ENCODE peak calls at places on chromosomes 13 and 19, in six cellular contexts. P, Y, H, E, S and I are unnamed samples. For H3K4me1, the result is how much of the 10 kb centered on the place peaks cover.

GRCh38 chr19:12938536-12939291 is at the start of gene CALR:
- DNase-seq in P (no peak), Y (peak), H (peak), E (no peak), S (no peak), I (no peak)

GRCh38 chr19:1655131-1655981 is 2.9 kb upstream of the TCF3 start:
- DNase-seq in P (no peak), Y (no peak), H (peak), E (no peak), S (no peak), I (no peak)

GRCh38 chr13:33316890-33317289 is 31.3 kb upstream of the STARD13 start:
- DNase-seq in P (no peak), Y (no peak), H (no peak), E (no peak), S (no peak), I (no peak)

GRCh38 chr13:59384154-59384553 is 779.6 kb downstream of the DIAPH3 start:
- DNase-seq in P (no peak), Y (no peak), H (no peak), E (no peak), S (no peak), I (no peak)

GRCh38 chr19:17948967-17949930 is 16.4 kb downstream of the CCDC124 start:
- DNase-seq in P (no peak), Y (no peak), H (peak), E (no peak), S (no peak), I (no peak)

GRCh38 chr19:11138659-11139526 is 16.7 kb downstream of the SPC24 start:
- DNase-seq in P (no peak), Y (peak), H (peak), E (peak), S (peak), I (no peak)

GRCh38 chr13:27415116-27415515 is 9.3 kb upstream of the GTF3A start:
- DNase-seq in P (no peak), Y (no peak), H (no peak), E (no peak), S (no peak), I (no peak)

GRCh38 chr13:98401936-98402335 is 175.0 kb downstream of the STK24 start:
- DNase-seq in P (no peak), Y (no peak), H (no peak), E (no peak), S (no peak), I (no peak)

GRCh38 chr13:98525852-98526512 is 50.9 kb downstream of the STK24 start:
- DNase-seq in P (no peak), Y (no peak), H (no peak), E (no peak), S (no peak), I (no peak)

GRCh38 chr19:38648789-38649304 is 1.4 kb downstream of the ACTN4 start:
- DNase-seq in P (no peak), Y (no peak), H (no peak), E (no peak), S (no peak), I (no peak)

GRCh38 chr19:38647966-38648788 is 728 bp downstream of the ACTN4 start:
- DNase-seq in P (no peak), Y (no peak), H (no peak), E (no peak), S (no peak), I (no peak)

GRCh38 chr19:38650911-38651584 is 3.6 kb downstream of the ACTN4 start:
- DNase-seq in P (no peak), Y (no peak), H (no peak), E (no peak), S (peak), I (no peak)

GRCh38 chr19:38649305-38650179 is 2.1 kb downstream of the ACTN4 start:
- DNase-seq in P (no peak), Y (peak), H (no peak), E (peak), S (peak), I (peak)

DNA sequence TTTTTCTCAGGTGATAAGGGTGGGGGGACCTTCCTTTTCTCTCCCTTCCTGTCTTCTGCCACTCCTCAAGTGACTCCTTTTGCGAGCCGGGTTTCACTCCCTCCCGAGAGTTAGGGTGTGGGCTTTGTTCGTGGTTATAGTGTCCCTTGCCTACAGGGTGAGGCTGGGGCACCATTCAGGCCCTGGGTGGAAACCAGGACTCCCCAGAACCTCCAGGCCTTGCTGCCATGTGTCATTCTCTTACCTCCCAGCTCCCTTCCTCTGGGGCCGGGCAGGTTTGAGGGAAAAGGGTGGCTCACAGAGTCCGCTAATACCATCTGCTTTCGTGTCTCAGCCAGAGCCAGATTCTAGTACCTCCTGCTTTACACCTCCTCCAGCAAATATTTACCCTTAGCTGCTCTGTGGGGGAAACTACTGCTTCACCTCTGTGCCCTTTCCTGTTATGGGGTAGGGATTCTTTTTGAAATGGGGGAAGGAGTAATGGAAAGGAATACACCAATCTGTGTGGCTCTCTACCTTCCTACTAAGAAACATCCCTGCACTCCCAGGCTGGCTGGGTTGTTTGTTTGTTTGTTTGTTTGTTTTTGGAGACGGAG is 2.8 kb downstream of the ACTN4 start:
- DNase-seq in P (no peak), Y (no peak), H (no peak), E (no peak), S (no peak), I (no peak)
- H3K4me1 ChIP-seq in P (under half), Y (half or more), H (half or more), E (half or more), S (under half), I (under half)

GRCh38 chr13:43195112-43195511 is 171.7 kb downstream of the DNAJC15 start:
- DNase-seq in P (no peak), Y (no peak), H (no peak), E (no peak), S (no peak), I (no peak)

GRCh38 chr13:43195551-43195950 is 172.2 kb downstream of the DNAJC15 start:
- DNase-seq in P (no peak), Y (no peak), H (no peak), E (no peak), S (no peak), I (no peak)

GRCh38 chr13:43191561-43191960 is 168.2 kb downstream of the DNAJC15 start:
- DNase-seq in P (no peak), Y (no peak), H (no peak), E (no peak), S (no peak), I (no peak)

GRCh38 chr13:43196171-43196611 is 172.8 kb downstream of the DNAJC15 start:
- DNase-seq in P (no peak), Y (peak), H (no peak), E (no peak), S (peak), I (no peak)

GRCh38 chr13:43193789-43194188 is 170.4 kb downstream of the DNAJC15 start:
- DNase-seq in P (no peak), Y (no peak), H (no peak), E (no peak), S (no peak), I (no peak)
- H3K4me1 ChIP-seq in P (under half), Y (under half), H (under half), E (under half), S (under half), I (under half)

GRCh38 chr19:3097442-3097871 is 3.3 kb downstream of the GNA11 start:
- DNase-seq in P (no peak), Y (peak), H (peak), E (no peak), S (no peak), I (no peak)
- H3K4me1 ChIP-seq in P (under half), Y (half or more), H (half or more), E (half or more), S (under half), I (under half)

DNA sequence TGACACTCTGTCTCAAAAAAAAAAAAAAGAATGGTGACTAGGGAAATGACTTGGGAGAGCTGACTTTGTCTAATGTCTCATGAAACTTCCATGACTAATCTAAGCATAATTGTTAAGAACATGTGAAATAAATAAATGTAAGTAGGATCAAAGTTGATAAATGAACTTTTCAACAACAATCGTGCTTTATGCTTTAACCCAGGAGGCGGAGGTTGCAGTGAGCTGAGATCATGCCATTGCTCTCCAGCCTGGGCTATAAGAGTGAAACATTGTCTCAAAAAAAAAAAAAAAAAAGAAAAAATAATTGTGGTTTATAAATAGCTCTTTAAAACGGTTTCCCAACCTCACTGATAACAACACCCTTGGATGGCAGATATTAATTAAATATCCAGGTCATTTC is 12.9 kb upstream of the AKT2 start:
- DNase-seq in P (no peak), Y (no peak), H (no peak), E (no peak), S (no peak), I (no peak)
- H3K4me1 ChIP-seq in P (under half), Y (under half), H (under half), E (under half), S (under half), I (under half)

GRCh38 chr19:16111909-16112752 is 442 bp downstream of the RAB8A start:
- DNase-seq in P (no peak), Y (no peak), H (no peak), E (no peak), S (no peak), I (no peak)
- H3K4me1 ChIP-seq in P (under half), Y (under half), H (under half), E (half or more), S (under half), I (under half)

GRCh38 chr13:30618186-30618937 is 642 bp downstream of the USPL1 start:
- DNase-seq in P (peak), Y (no peak), H (no peak), E (peak), S (no peak), I (peak)

GRCh38 chr13:30616927-30617314 is 799 bp upstream of the USPL1 start:
- DNase-seq in P (no peak), Y (no peak), H (no peak), E (peak), S (peak), I (peak)

GRCh38 chr13:30617315-30618185 is at the start of gene USPL1:
- DNase-seq in P (peak), Y (peak), H (peak), E (peak), S (peak), I (peak)

GRCh38 chr13:30618938-30619289 is 1.2 kb downstream of the USPL1 start:
- DNase-seq in P (no peak), Y (no peak), H (no peak), E (no peak), S (no peak), I (no peak)

GRCh38 chr13:30615851-30616311 is 1.8 kb upstream of the USPL1 start:
- DNase-seq in P (no peak), Y (no peak), H (no peak), E (no peak), S (no peak), I (no peak)
- H3K4me1 ChIP-seq in P (under half), Y (under half), H (under half), E (under half), S (under half), I (under half)

DNA sequence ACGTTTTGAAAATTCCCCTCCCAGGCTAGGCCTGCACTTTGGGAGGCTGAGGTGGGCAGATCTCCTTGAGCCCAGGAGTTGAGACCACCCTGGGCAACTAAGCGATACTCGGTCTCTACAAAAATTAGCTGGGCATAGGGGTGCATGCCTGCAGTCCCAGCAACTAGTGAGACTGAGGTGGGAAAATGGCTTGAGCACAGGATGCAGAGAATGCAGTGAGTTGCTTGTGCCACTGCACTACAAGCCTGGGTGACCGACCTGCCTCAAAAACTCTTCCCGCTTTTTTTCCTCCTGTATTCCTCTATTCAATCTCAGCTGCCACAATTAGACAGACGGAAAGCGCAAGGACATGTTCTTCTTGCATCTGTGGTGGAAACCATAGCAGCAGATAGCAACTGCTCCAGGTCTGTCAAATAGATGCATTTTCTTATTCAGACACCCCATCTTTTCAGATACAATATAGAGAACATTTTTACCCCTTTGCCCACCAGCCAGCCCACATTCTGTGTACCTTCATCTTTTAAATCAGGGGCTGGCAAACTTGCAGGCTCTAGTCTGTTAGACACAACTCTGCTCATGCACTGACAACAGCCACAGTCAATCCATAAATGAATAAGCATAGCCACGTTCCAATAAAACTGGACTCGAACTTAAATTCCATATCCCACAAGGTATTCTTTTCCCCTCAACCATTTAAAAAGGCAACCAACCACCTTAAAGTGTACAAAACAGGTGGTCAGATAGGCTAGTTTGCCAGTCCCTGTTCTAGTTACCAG is 4.8 kb downstream of the TPT1 start:
- DNase-seq in P (no peak), Y (no peak), H (no peak), E (no peak), S (no peak), I (no peak)
- H3K4me1 ChIP-seq in P (half or more), Y (half or more), H (half or more), E (half or more), S (under half), I (under half)

GRCh38 chr19:42249149-42249750 is 5.7 kb downstream of the ERF start:
- DNase-seq in P (no peak), Y (no peak), H (peak), E (no peak), S (peak), I (no peak)

GRCh38 chr19:42248270-42249148 is 6.1 kb upstream of the GSK3A start:
- DNase-seq in P (no peak), Y (no peak), H (peak), E (no peak), S (no peak), I (no peak)

GRCh38 chr19:42250666-42251531 is 4.0 kb downstream of the ERF start:
- DNase-seq in P (no peak), Y (peak), H (peak), E (peak), S (peak), I (no peak)

GRCh38 chr19:42250249-42250665 is 4.7 kb downstream of the ERF start:
- DNase-seq in P (no peak), Y (peak), H (peak), E (no peak), S (peak), I (no peak)

GRCh38 chr19:42249769-42250168 is 5.2 kb downstream of the ERF start:
- DNase-seq in P (no peak), Y (no peak), H (no peak), E (no peak), S (no peak), I (no peak)
- H3K4me1 ChIP-seq in P (under half), Y (half or more), H (half or more), E (half or more), S (under half), I (under half)